ENCODE peak calls at places on chromosome 4, in seven cellular contexts. M is chondrocyte, U is stomach, D is uterus, E is Calu3, Y is cardiac muscle cell, Z is H9. I is an unnamed sample.

GRCh38 chr4:141652161-141652778 is 15.9 kb downstream of the IL15 start:
- DNase-seq in U (no peak), Y (peak; percentile 73), E (no peak), Z (no peak), D (no peak), M (no peak), I (no peak)

GRCh38 chr4:120915311-120915710 is 7.2 kb downstream of the PRDM5 start:
- DNase-seq in Y (no peak), E (no peak), U (no peak), M (no peak), D (no peak), Z (no peak), I (no peak)

GRCh38 chr4:186946682-186947294 is 223.1 kb upstream of the FAT1 start:
- DNase-seq in Y (peak; percentile 32), U (peak; percentile 42), E (peak; percentile 77), M (no peak), D (no peak), Z (peak; percentile 77), I (no peak)

GRCh38 chr4:96946552-96946951 is 1106.7 kb downstream of the PDHA2 start:
- DNase-seq in E (no peak), Y (no peak), U (no peak), Z (no peak), M (no peak), D (no peak), I (no peak)

GRCh38 chr4:42313872-42314271 is 83.4 kb upstream of the SHISA3 start:
- DNase-seq in Y (no peak), U (no peak), M (no peak), Z (no peak), D (no peak), E (no peak), I (no peak)

GRCh38 chr4:43234626-43235025 is 342.1 kb downstream of the GRXCR1 start:
- DNase-seq in E (no peak), Y (peak; percentile 66), D (no peak), U (no peak), Z (no peak), M (no peak), I (no peak)

GRCh38 chr4:150244600-150244999 is 166.4 kb downstream of the DCLK2 start:
- DNase-seq in E (no peak), U (no peak), Z (no peak), Y (peak; percentile 62), M (no peak), D (no peak), I (no peak)

GRCh38 chr4:53589511-53589910 is 1.8 kb downstream of the LNX1 start:
- DNase-seq in U (no peak), Z (no peak), Y (peak; percentile 26), M (no peak), D (no peak), E (no peak), I (no peak)

GRCh38 chr4:94202769-94203168 is 4.9 kb upstream of the SMARCAD1 start:
- DNase-seq in U (no peak), Y (no peak), D (no peak), E (no peak), Z (no peak), M (no peak), I (no peak)

GRCh38 chr4:87875187-87875586 is 42.4 kb downstream of the MEPE start:
- DNase-seq in M (no peak), D (no peak), E (no peak), U (no peak), Y (no peak), Z (no peak), I (no peak)

GRCh38 chr4:90240333-90240732 is 113.1 kb downstream of the CCSER1 start:
- DNase-seq in M (no peak), Z (no peak), Y (no peak), E (no peak), D (no peak), U (no peak), I (no peak)

GRCh38 chr4:38621004-38621684 is 42.9 kb upstream of the KLF3 start:
- DNase-seq in U (peak; percentile 67), D (no peak), E (peak; percentile 62), Y (peak; percentile 91), Z (no peak), M (no peak), I (no peak)

GRCh38 chr4:123616970-123617392 is 220.4 kb downstream of the SPRY1 start:
- DNase-seq in M (no peak), D (peak; percentile 70), E (no peak), U (peak; percentile 29), Y (peak; percentile 86), Z (no peak), I (no peak)

GRCh38 chr4:128917781-128918180 is 108.3 kb downstream of the JADE1 start:
- DNase-seq in D (no peak), Y (no peak), Z (no peak), E (no peak), M (no peak), U (no peak), I (no peak)

GRCh38 chr4:100870940-100871772 is 353.3 kb upstream of the EMCN start:
- DNase-seq in D (no peak), U (no peak), E (no peak), M (no peak), Y (no peak), Z (no peak), I (no peak)

GRCh38 chr4:6112606-6113290 is 87.6 kb downstream of the JAKMIP1 start:
- DNase-seq in Y (no peak), D (no peak), U (peak; percentile 19), E (no peak), M (no peak), Z (no peak), I (peak; percentile 3)

GRCh38 chr4:117447925-117448324 is 362.5 kb upstream of the TRAM1L1 start:
- DNase-seq in Z (peak; percentile 51), D (no peak), M (no peak), U (no peak), Y (no peak), E (no peak), I (no peak)

GRCh38 chr4:56469489-56470210 is 2.2 kb downstream of the SRP72 start:
- DNase-seq in M (no peak), Y (peak; percentile 10), E (no peak), D (no peak), U (no peak), Z (no peak), I (no peak)

GRCh38 chr4:105236202-105236916 is 89.7 kb downstream of the TET2 start:
- DNase-seq in E (no peak), Z (no peak), U (no peak), Y (no peak), M (no peak), D (no peak), I (no peak)

GRCh38 chr4:34633216-34633615 is 1611.1 kb downstream of the ARAP2 start:
- DNase-seq in E (no peak), Y (peak; percentile 59), D (no peak), U (no peak), M (no peak), Z (no peak), I (no peak)

GRCh38 chr4:100848865-100849264 is 331.0 kb upstream of the EMCN start:
- DNase-seq in E (no peak), D (no peak), M (no peak), Z (peak; percentile 52), U (no peak), Y (no peak), I (no peak)

GRCh38 chr4:29805245-29805644 is 914.9 kb upstream of the PCDH7 start:
- DNase-seq in M (no peak), U (no peak), D (no peak), E (no peak), Z (no peak), Y (no peak), I (no peak)
- TF ChIP-seq CTCF in M (peak; percentile 74), U (no peak), D (no peak), E (no peak), Z (peak; percentile 69), Y (no peak), I (no peak)

GRCh38 chr4:2007804-2008670 is 737 bp downstream of the NELFA start:
- DNase-seq in E (no peak), D (no peak), U (no peak), Z (no peak), Y (peak; percentile 12), M (no peak), I (no peak)

GRCh38 chr4:2008671-2008920 is 178 bp downstream of the NELFA start:
- DNase-seq in D (no peak), Y (no peak), Z (no peak), E (no peak), M (no peak), U (no peak), I (no peak)

GRCh38 chr4:2006956-2007653 is 1.7 kb downstream of the NELFA start:
- DNase-seq in M (no peak), Y (no peak), E (no peak), U (no peak), Z (no peak), D (no peak), I (no peak)

GRCh38 chr4:2008921-2009650 is at the start of gene NELFA:
- DNase-seq in M (peak; percentile 97), E (peak; percentile 90), Y (peak; percentile 95), Z (peak; percentile 96), D (peak; percentile 94), U (peak; percentile 98), I (peak; percentile 83)

GRCh38 chr4:2009651-2010233 is 968 bp upstream of the NELFA start:
- DNase-seq in U (peak; percentile 76), Y (peak; percentile 69), E (peak; percentile 72), D (no peak), M (no peak), Z (peak; percentile 67), I (no peak)
- TF ChIP-seq CTCF in U (no peak), Y (peak; percentile 37), E (no peak), D (no peak), M (peak; percentile 53), Z (peak; percentile 47), I (no peak)

DNA sequence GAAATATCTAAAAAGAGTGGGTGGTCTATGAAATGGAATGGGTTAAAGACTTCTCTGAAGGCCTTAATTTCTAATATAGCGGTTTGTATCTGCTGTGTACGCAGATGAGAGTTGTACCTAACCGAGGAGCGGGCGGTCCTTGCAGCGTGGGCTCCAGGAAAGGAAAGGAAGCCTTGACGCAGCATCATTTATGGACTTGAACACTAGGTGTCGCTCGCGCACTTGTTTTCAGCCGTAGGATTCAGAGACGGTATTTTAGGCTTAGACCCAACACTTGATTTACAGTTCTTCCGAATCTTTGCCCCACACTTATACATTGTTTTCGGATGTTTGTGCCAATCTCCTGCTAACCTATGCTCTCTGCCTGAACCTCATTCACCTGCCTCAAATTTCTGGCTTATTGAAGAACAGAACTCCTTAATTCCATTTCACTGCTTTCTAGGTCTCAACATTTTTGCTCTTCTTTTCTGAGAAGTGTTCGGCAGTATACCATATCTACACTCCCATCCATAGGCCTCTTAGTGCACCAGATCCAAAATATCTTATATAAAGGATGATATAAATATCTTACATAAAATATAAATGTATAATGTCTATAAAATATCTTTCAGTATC is 48.9 kb upstream of the AADAT start:
- DNase-seq in D (peak; percentile 60), Z (peak; percentile 81), U (peak; percentile 73), Y (peak; percentile 82), M (no peak), E (peak; percentile 72), I (peak; percentile 65)
- TF ChIP-seq CTCF in D (peak; percentile 61), Z (peak; percentile 86), U (no peak), Y (peak; percentile 81), M (peak; percentile 92), E (peak; percentile 49), I (peak; percentile 14)

DNA sequence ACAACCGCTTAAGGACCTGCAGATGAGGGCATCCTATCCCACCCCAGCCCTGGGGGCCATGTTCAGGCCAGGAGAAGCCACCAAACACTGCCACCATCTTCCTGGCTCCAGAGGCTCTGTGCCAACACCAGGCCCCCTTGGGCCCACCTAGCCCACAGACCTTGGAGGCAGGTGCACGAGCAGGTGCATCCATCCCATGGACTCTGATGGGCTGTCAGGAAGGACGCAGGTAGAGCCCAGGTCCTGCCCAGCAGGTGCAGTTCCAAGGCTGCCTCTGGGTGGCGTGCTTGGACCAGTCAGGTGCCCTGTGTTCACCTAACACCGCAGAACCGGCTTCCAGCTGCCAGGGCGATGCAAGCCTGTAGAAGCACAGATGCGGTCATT is 22.8 kb upstream of the PDE6B start:
- DNase-seq in E (peak; percentile 68), Z (peak; percentile 93), Y (peak; percentile 6), U (peak; percentile 69), D (no peak), M (peak; percentile 69), I (no peak)
- TF ChIP-seq CTCF in E (no peak), Z (peak; percentile 94), Y (peak; percentile 34), U (no peak), D (no peak), M (peak; percentile 42), I (no peak)